ENCODE peak calls at places on chromosomes 1 and 21, in six cellular contexts. One of them, this sample, is unnamed.

GRCh38 chr1:153538315-153538821 is 2.4 kb downstream of the S100A5 start:
- DNase-seq in astrocyte: no peak
- DNase-seq in upper lobe of right lung: peak; percentile 47
- DNase-seq in GM12878: no peak
- DNase-seq in foreskin keratinocyte: no peak
- DNase-seq in CD8-positive, alpha-beta T cell: no peak
- DNase-seq in this sample: no peak

GRCh38 chr1:240484804-240485441 is 127.0 kb downstream of the GREM2 start:
- DNase-seq in foreskin keratinocyte: no peak
- DNase-seq in CD8-positive, alpha-beta T cell: no peak
- DNase-seq in astrocyte: no peak
- DNase-seq in upper lobe of right lung: no peak
- DNase-seq in GM12878: no peak
- DNase-seq in this sample: no peak

GRCh38 chr21:41664881-41665765 is 101.7 kb downstream of the RIPK4 start:
- DNase-seq in GM12878: no peak
- DNase-seq in foreskin keratinocyte: no peak
- DNase-seq in astrocyte: peak; percentile 66
- DNase-seq in upper lobe of right lung: no peak
- DNase-seq in CD8-positive, alpha-beta T cell: no peak
- DNase-seq in this sample: peak; percentile 41

GRCh38 chr1:169202836-169203235 is 96.3 kb downstream of the ATP1B1 start:
- DNase-seq in GM12878: no peak
- DNase-seq in CD8-positive, alpha-beta T cell: no peak
- DNase-seq in foreskin keratinocyte: peak; percentile 79
- DNase-seq in upper lobe of right lung: no peak
- DNase-seq in astrocyte: no peak
- DNase-seq in this sample: no peak

GRCh38 chr1:39849203-39849602 is 34.1 kb downstream of the TRIT1 start:
- DNase-seq in astrocyte: no peak
- DNase-seq in CD8-positive, alpha-beta T cell: no peak
- DNase-seq in foreskin keratinocyte: no peak
- DNase-seq in GM12878: no peak
- DNase-seq in upper lobe of right lung: no peak
- DNase-seq in this sample: no peak

GRCh38 chr1:26607191-26607590 is 77.6 kb downstream of the RPS6KA1 start:
- DNase-seq in astrocyte: no peak
- DNase-seq in upper lobe of right lung: no peak
- DNase-seq in GM12878: no peak
- DNase-seq in foreskin keratinocyte: no peak
- DNase-seq in CD8-positive, alpha-beta T cell: no peak
- DNase-seq in this sample: no peak

GRCh38 chr1:43329995-43330751 is 7.4 kb upstream of the MPL start:
- DNase-seq in GM12878: no peak
- DNase-seq in CD8-positive, alpha-beta T cell: no peak
- DNase-seq in astrocyte: peak; percentile 81
- DNase-seq in upper lobe of right lung: peak; percentile 70
- DNase-seq in foreskin keratinocyte: no peak
- DNase-seq in this sample: peak; percentile 38

GRCh38 chr1:211828584-211829342 is 1.8 kb downstream of the LPGAT1 start:
- DNase-seq in astrocyte: peak; percentile 17
- DNase-seq in CD8-positive, alpha-beta T cell: no peak
- DNase-seq in upper lobe of right lung: no peak
- DNase-seq in GM12878: no peak
- DNase-seq in foreskin keratinocyte: no peak
- DNase-seq in this sample: no peak

GRCh38 chr1:166605137-166605536 is 234.1 kb upstream of the POGK start:
- DNase-seq in CD8-positive, alpha-beta T cell: no peak
- DNase-seq in upper lobe of right lung: no peak
- DNase-seq in GM12878: no peak
- DNase-seq in astrocyte: no peak
- DNase-seq in foreskin keratinocyte: no peak
- DNase-seq in this sample: no peak

GRCh38 chr21:26194811-26195251 is 24.3 kb upstream of the APP start:
- DNase-seq in astrocyte: no peak
- DNase-seq in GM12878: no peak
- DNase-seq in CD8-positive, alpha-beta T cell: no peak
- DNase-seq in foreskin keratinocyte: no peak
- DNase-seq in upper lobe of right lung: no peak
- DNase-seq in this sample: no peak

GRCh38 chr1:32250893-32251716 is at the start of gene LCK:
- DNase-seq in GM12878: no peak
- DNase-seq in foreskin keratinocyte: no peak
- DNase-seq in CD8-positive, alpha-beta T cell: peak; percentile 68
- DNase-seq in astrocyte: no peak
- DNase-seq in upper lobe of right lung: no peak
- DNase-seq in this sample: no peak

GRCh38 chr1:56190975-56191768 is 388.2 kb downstream of the PLPP3 start:
- DNase-seq in foreskin keratinocyte: no peak
- DNase-seq in CD8-positive, alpha-beta T cell: no peak
- DNase-seq in astrocyte: peak; percentile 33
- DNase-seq in upper lobe of right lung: no peak
- DNase-seq in GM12878: no peak
- DNase-seq in this sample: no peak

GRCh38 chr1:244165021-244165420 is 113.9 kb downstream of the ZBTB18 start:
- DNase-seq in foreskin keratinocyte: no peak
- DNase-seq in upper lobe of right lung: no peak
- DNase-seq in CD8-positive, alpha-beta T cell: no peak
- DNase-seq in astrocyte: no peak
- DNase-seq in GM12878: no peak
- DNase-seq in this sample: no peak

GRCh38 chr1:20248954-20249612 is 41.6 kb upstream of the VWA5B1 start:
- DNase-seq in astrocyte: no peak
- DNase-seq in upper lobe of right lung: no peak
- DNase-seq in GM12878: peak; percentile 3
- DNase-seq in foreskin keratinocyte: no peak
- DNase-seq in CD8-positive, alpha-beta T cell: peak; percentile 11
- DNase-seq in this sample: no peak

GRCh38 chr21:45972353-45972715 is 9.2 kb upstream of the COL6A1 start:
- DNase-seq in CD8-positive, alpha-beta T cell: no peak
- DNase-seq in astrocyte: no peak
- DNase-seq in GM12878: no peak
- DNase-seq in upper lobe of right lung: peak; percentile 66
- DNase-seq in foreskin keratinocyte: no peak
- DNase-seq in this sample: no peak

GRCh38 chr21:42258150-42258884 is 39.4 kb downstream of the ABCG1 start:
- DNase-seq in astrocyte: no peak
- DNase-seq in CD8-positive, alpha-beta T cell: peak; percentile 76
- DNase-seq in foreskin keratinocyte: no peak
- DNase-seq in GM12878: no peak
- DNase-seq in upper lobe of right lung: peak; percentile 87
- DNase-seq in this sample: peak; percentile 24

GRCh38 chr1:175783126-175783722 is 39.8 kb upstream of the TNR start:
- DNase-seq in upper lobe of right lung: no peak
- DNase-seq in astrocyte: no peak
- DNase-seq in GM12878: no peak
- DNase-seq in foreskin keratinocyte: no peak
- DNase-seq in CD8-positive, alpha-beta T cell: no peak
- DNase-seq in this sample: no peak

GRCh38 chr1:67535474-67535873 is 105.3 kb upstream of the SERBP1 start:
- DNase-seq in upper lobe of right lung: peak; percentile 88
- DNase-seq in CD8-positive, alpha-beta T cell: no peak
- DNase-seq in foreskin keratinocyte: peak; percentile 54
- DNase-seq in GM12878: peak; percentile 9
- DNase-seq in astrocyte: peak; percentile 71
- DNase-seq in this sample: peak; percentile 84

GRCh38 chr21:39968010-39968409 is 100.8 kb downstream of the PCP4 start:
- DNase-seq in upper lobe of right lung: no peak
- DNase-seq in foreskin keratinocyte: no peak
- DNase-seq in GM12878: no peak
- DNase-seq in astrocyte: no peak
- DNase-seq in CD8-positive, alpha-beta T cell: no peak
- DNase-seq in this sample: no peak

GRCh38 chr21:44846485-44847260 is 26.8 kb downstream of the PTTG1IP start:
- DNase-seq in CD8-positive, alpha-beta T cell: peak; percentile 29
- DNase-seq in GM12878: no peak
- DNase-seq in astrocyte: peak; percentile 44
- DNase-seq in upper lobe of right lung: no peak
- DNase-seq in foreskin keratinocyte: peak; percentile 46
- DNase-seq in this sample: peak; percentile 33

GRCh38 chr1:15153842-15154479 is 414 bp downstream of the TMEM51 start:
- DNase-seq in GM12878: no peak
- DNase-seq in upper lobe of right lung: peak; percentile 86
- DNase-seq in foreskin keratinocyte: no peak
- DNase-seq in CD8-positive, alpha-beta T cell: no peak
- DNase-seq in astrocyte: no peak
- DNase-seq in this sample: peak; percentile 51

GRCh38 chr1:116531917-116532316 is 38.9 kb downstream of the CD58 start:
- DNase-seq in upper lobe of right lung: no peak
- DNase-seq in CD8-positive, alpha-beta T cell: no peak
- DNase-seq in astrocyte: no peak
- DNase-seq in foreskin keratinocyte: no peak
- DNase-seq in GM12878: no peak
- DNase-seq in this sample: no peak

GRCh38 chr21:42223826-42224575 is 5.1 kb downstream of the ABCG1 start:
- DNase-seq in astrocyte: no peak
- DNase-seq in foreskin keratinocyte: no peak
- DNase-seq in CD8-positive, alpha-beta T cell: no peak
- DNase-seq in GM12878: no peak
- DNase-seq in upper lobe of right lung: peak; percentile 57
- DNase-seq in this sample: no peak

GRCh38 chr1:216325946-216326345 is 97.3 kb downstream of the USH2A start:
- DNase-seq in CD8-positive, alpha-beta T cell: no peak
- DNase-seq in GM12878: no peak
- DNase-seq in astrocyte: peak; percentile 31
- DNase-seq in foreskin keratinocyte: no peak
- DNase-seq in upper lobe of right lung: no peak
- DNase-seq in this sample: peak; percentile 41

GRCh38 chr21:35138665-35139381 is 89.7 kb upstream of the RUNX1 start:
- DNase-seq in upper lobe of right lung: no peak
- DNase-seq in CD8-positive, alpha-beta T cell: peak; percentile 12
- DNase-seq in GM12878: no peak
- DNase-seq in astrocyte: peak; percentile 100
- DNase-seq in foreskin keratinocyte: peak; percentile 99
- DNase-seq in this sample: peak; percentile 84

DNA sequence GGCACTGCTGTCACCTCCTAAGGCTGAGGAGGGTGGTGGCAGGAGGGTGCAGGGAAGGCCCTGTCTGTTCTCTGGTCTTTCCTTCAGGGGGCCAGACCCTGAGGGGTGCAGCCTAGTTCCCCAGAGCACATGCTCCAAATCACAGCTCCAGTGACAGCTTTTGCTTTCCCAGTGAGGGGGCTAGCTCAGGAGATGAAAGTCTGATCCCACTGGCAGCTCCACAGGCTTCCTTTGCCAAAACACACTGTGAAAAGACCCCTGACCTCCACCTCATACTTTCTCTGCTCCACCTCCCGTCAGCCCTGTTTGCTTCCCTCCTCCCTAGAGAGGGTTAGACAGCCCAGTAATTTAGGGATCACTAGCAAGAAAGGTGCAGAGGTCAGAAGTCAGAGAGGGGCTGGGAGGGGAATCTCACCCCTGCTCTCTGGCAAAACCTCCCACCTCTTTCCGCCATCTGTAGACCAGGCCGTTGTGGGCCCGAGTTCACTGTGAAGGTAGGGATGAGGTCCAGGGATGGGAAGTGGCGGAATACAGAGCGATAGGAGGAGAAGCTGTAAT is 62.8 kb downstream of the PLXNA2 start:
- DNase-seq in GM12878: no peak
- DNase-seq in astrocyte: no peak
- DNase-seq in upper lobe of right lung: no peak
- DNase-seq in foreskin keratinocyte: no peak
- DNase-seq in CD8-positive, alpha-beta T cell: no peak
- DNase-seq in this sample: no peak
- H3K27ac ChIP-seq in GM12878: no peak overlapping the region
- H3K27ac ChIP-seq in astrocyte: no peak overlapping the region
- H3K27ac ChIP-seq in upper lobe of right lung: no peak overlapping the region
- H3K27ac ChIP-seq in foreskin keratinocyte: no peak overlapping the region
- H3K27ac ChIP-seq in CD8-positive, alpha-beta T cell: no peak overlapping the region
- H3K27ac ChIP-seq in this sample: peak overlapping the region; percentile 29

DNA sequence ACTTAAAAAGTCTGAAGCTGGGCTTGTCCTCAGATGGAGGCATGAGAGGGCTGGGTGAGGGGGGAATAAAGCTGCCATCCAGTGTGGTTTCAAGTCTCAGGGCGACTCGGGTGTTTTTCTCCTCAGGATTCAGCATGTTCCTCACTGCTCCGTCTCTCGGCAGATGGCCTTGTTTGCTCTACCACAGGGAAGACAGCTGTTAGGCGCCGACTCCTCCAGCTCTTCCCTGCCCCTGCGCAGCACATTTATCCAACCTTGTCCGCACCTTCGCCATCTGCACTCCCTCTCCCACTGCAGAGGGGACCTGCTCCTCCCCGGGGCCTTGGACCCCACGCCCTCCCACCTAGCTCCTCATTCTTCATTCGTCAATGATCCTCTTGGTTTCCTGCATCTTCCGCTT is 16.6 kb upstream of the S100A11 start:
- DNase-seq in astrocyte: no peak
- DNase-seq in CD8-positive, alpha-beta T cell: no peak
- DNase-seq in upper lobe of right lung: no peak
- DNase-seq in GM12878: no peak
- DNase-seq in foreskin keratinocyte: no peak
- DNase-seq in this sample: no peak
- TF ChIP-seq CTCF in astrocyte: no peak
- TF ChIP-seq CTCF in CD8-positive, alpha-beta T cell: no peak
- TF ChIP-seq CTCF in upper lobe of right lung: no peak
- TF ChIP-seq CTCF in GM12878: no peak
- TF ChIP-seq CTCF in foreskin keratinocyte: no peak
- TF ChIP-seq CTCF in this sample: no peak

GRCh38 chr1:112934562-112934952 is 21.4 kb downstream of the SLC16A1 start:
- DNase-seq in astrocyte: peak; percentile 13
- DNase-seq in upper lobe of right lung: no peak
- DNase-seq in GM12878: no peak
- DNase-seq in foreskin keratinocyte: no peak
- DNase-seq in CD8-positive, alpha-beta T cell: no peak
- DNase-seq in this sample: no peak
- H3K27ac ChIP-seq in astrocyte: peak overlapping the region; percentile 51
- H3K27ac ChIP-seq in upper lobe of right lung: no peak overlapping the region
- H3K27ac ChIP-seq in GM12878: no peak overlapping the region
- H3K27ac ChIP-seq in foreskin keratinocyte: peak overlapping the region; percentile 21
- H3K27ac ChIP-seq in CD8-positive, alpha-beta T cell: no peak overlapping the region
- H3K27ac ChIP-seq in this sample: no peak overlapping the region

DNA sequence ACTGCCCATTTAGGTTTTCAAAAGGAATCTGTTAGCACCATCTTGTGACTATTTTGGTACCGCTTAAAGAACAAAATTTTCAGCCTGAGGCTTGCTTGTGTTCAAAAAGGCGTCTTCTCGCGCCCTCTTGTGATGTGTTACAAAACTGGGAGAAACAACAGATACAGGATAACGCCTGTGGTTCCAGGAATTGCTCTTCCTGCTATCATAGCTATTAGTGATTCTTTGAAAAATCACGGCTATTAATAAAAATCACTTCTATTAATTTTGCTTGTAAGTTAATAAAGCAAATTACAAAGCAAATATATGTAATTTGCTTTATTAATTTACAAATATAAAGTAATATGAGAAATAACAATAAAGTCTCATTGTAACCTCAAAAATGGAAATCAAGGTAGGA is 82.2 kb upstream of the ABCD3 start:
- DNase-seq in GM12878: no peak
- DNase-seq in astrocyte: peak; percentile 81
- DNase-seq in CD8-positive, alpha-beta T cell: no peak
- DNase-seq in foreskin keratinocyte: peak; percentile 49
- DNase-seq in upper lobe of right lung: no peak
- DNase-seq in this sample: peak; percentile 57
- TF ChIP-seq CTCF in GM12878: peak; percentile 81
- TF ChIP-seq CTCF in astrocyte: peak; percentile 98
- TF ChIP-seq CTCF in CD8-positive, alpha-beta T cell: peak; percentile 43
- TF ChIP-seq CTCF in foreskin keratinocyte: peak; percentile 100
- TF ChIP-seq CTCF in upper lobe of right lung: peak; percentile 85
- TF ChIP-seq CTCF in this sample: peak; percentile 93